ENCODE peak calls at places on chromosomes 16 and 17, in eight cellular contexts. E is sigmoid colon, W is upper lobe of right lung, S is upper lobe of left lung, I is fibroblast of lung, P is adrenal gland, D is pancreas, J is psoas muscle. H is an unnamed sample.
A peak's percentile ranks its signal among the peaks of the same experiment; 100 is the strongest.

GRCh38 chr17:42153919-42154491 is 784 bp downstream of the RAB5C start:
- DNase-seq in E (no peak), W (no peak), S (no peak), I (peak; percentile 43), P (peak; percentile 55), D (no peak), J (no peak), H (no peak)

GRCh38 chr16:86258713-86259112 is 251.6 kb upstream of the FOXF1 start:
- DNase-seq in E (no peak), W (no peak), S (no peak), I (peak; percentile 23), P (no peak), D (no peak), J (no peak), H (no peak)

GRCh38 chr16:22874394-22874793 is 60.4 kb downstream of the HS3ST2 start:
- DNase-seq in E (no peak), W (no peak), S (no peak), I (no peak), P (no peak), D (no peak), J (no peak), H (no peak)

GRCh38 chr17:63550816-63551639 is 751 bp downstream of the DCAF7 start:
- DNase-seq in E (no peak), W (peak; percentile 53), S (no peak), I (peak; percentile 58), P (peak; percentile 33), D (no peak), J (no peak), H (no peak)

GRCh38 chr16:275041-275621 is 613 bp downstream of the RGS11 start:
- DNase-seq in E (no peak), W (peak; percentile 63), S (no peak), I (no peak), P (no peak), D (no peak), J (no peak), H (no peak)

GRCh38 chr16:54076006-54076504 is 210.5 kb downstream of the IRX3 start:
- DNase-seq in E (no peak), W (no peak), S (no peak), I (no peak), P (no peak), D (no peak), J (no peak), H (no peak)

GRCh38 chr17:77274137-77274829 is 133.5 kb downstream of the SEC14L1 start:
- DNase-seq in E (no peak), W (no peak), S (no peak), I (no peak), P (no peak), D (no peak), J (peak; percentile 16), H (no peak)

GRCh38 chr17:62670202-62670821 is 42.8 kb downstream of the MRC2 start:
- DNase-seq in E (peak; percentile 58), W (no peak), S (no peak), I (no peak), P (no peak), D (no peak), J (peak; percentile 33), H (no peak)

GRCh38 chr17:72342582-72343527 is 222.0 kb downstream of the SOX9 start:
- DNase-seq in E (no peak), W (peak; percentile 73), S (peak; percentile 49), I (peak; percentile 88), P (no peak), D (no peak), J (peak; percentile 80), H (no peak)

GRCh38 chr16:83579027-83579426 is 228.8 kb upstream of the HSBP1 start:
- DNase-seq in E (no peak), W (no peak), S (no peak), I (no peak), P (no peak), D (no peak), J (no peak), H (no peak)

GRCh38 chr17:77332981-77333685 is 192.4 kb downstream of the SEC14L1 start:
- DNase-seq in E (peak; percentile 35), W (peak; percentile 16), S (peak; percentile 20), I (peak; percentile 95), P (no peak), D (no peak), J (no peak), H (no peak)

GRCh38 chr17:64315032-64315490 is 52.0 kb upstream of the TEX2 start:
- DNase-seq in E (peak; percentile 95), W (peak; percentile 89), S (peak; percentile 89), I (no peak), P (peak; percentile 72), D (peak; percentile 59), J (peak; percentile 95), H (no peak)

GRCh38 chr17:41416478-41416877 is 7.9 kb downstream of the KRT37 start:
- DNase-seq in E (no peak), W (no peak), S (no peak), I (no peak), P (no peak), D (no peak), J (no peak), H (no peak)

GRCh38 chr16:35449663-35450062 is 1990.3 kb downstream of the TP53TG3F start:
- DNase-seq in E (no peak), W (no peak), S (no peak), I (no peak), P (no peak), D (no peak), J (no peak), H (no peak)

GRCh38 chr16:35452471-35452870 is 1993.1 kb downstream of the TP53TG3F start:
- DNase-seq in E (no peak), W (no peak), S (no peak), I (no peak), P (no peak), D (no peak), J (no peak), H (no peak)

GRCh38 chr16:35447010-35447558 is 1987.7 kb downstream of the TP53TG3F start:
- DNase-seq in E (no peak), W (no peak), S (no peak), I (no peak), P (no peak), D (no peak), J (no peak), H (no peak)

DNA sequence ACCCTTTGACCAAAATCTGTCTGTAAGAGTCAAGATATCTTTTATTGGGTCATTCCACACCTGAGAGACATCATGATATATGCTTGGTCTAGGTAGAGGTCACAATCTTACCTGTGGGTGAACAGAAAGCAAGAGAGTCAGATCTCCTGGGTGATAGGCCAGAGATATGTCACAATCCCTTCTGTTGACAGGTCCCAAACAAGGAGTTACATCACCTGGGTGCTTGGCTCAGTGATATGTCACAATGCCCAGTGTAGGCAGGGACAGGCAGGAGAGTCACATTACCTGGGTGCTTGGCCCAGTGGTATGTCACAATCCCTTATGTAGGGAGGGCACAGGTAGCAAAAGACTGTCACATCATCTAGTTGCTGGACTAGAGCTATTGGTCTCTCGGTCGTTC is 1991.2 kb downstream of the TP53TG3F start:
- DNase-seq in E (no peak), W (no peak), S (no peak), I (no peak), P (no peak), D (no peak), J (no peak), H (no peak)
- H3K9me3 ChIP-seq in E (peaks cover 2% of the 10 kb centered on the region), W (peaks cover 20% of the 10 kb centered on the region), S (peaks cover 13% of the 10 kb centered on the region), I (peaks cover 3% of the 10 kb centered on the region), P (no peaks in the 10 kb centered on the region), D (no peaks in the 10 kb centered on the region), J (peaks cover 24% of the 10 kb centered on the region), H (no peaks in the 10 kb centered on the region)

DNA sequence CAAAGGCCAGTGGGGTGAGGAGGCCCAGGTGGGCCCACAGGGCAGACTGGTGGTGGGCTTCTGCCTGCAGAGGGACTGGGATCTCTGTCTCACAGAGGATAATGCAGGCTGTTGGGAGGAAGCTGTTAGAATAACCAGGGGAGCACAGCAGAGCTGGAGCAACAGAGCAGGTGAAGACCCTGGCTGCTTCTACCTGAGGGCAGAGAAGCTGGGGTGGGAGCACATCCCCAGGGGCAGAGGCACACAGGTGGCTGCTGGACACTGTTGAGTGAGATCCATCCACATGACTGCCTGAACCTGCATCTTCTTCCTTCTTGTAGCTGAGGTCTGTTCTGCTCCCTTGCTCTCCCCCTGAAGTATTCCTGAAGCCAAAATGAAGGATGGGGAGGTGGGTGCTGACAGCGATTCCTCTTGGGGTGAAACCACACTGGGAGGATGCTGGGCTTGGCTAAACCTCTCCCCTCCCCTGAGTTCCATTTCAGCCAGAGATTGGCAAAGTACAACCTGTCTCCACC is 1725.0 kb downstream of the TP53TG3F start:
- DNase-seq in E (no peak), W (no peak), S (no peak), I (no peak), P (no peak), D (no peak), J (no peak), H (no peak)
- H3K9me3 ChIP-seq in E (no peaks in the 10 kb centered on the region), W (no peaks in the 10 kb centered on the region), S (no peaks in the 10 kb centered on the region), I (no peaks in the 10 kb centered on the region), P (no peaks in the 10 kb centered on the region), D (no peaks in the 10 kb centered on the region), J (no peaks in the 10 kb centered on the region), H (no peaks in the 10 kb centered on the region)

GRCh38 chr16:31767267-31767666 is 106.3 kb upstream of the ZNF267 start:
- DNase-seq in E (no peak), W (no peak), S (no peak), I (no peak), P (no peak), D (no peak), J (no peak), H (no peak)

GRCh38 chr16:31764103-31764502 is 109.5 kb upstream of the ZNF267 start:
- DNase-seq in E (no peak), W (no peak), S (no peak), I (no peak), P (no peak), D (no peak), J (no peak), H (no peak)
- H3K9me3 ChIP-seq in E (peaks cover 75% of the 10 kb centered on the region), W (peaks cover 85% of the 10 kb centered on the region), S (peaks cover 82% of the 10 kb centered on the region), I (no peaks in the 10 kb centered on the region), P (peaks cover 4% of the 10 kb centered on the region), D (no peaks in the 10 kb centered on the region), J (peaks cover 81% of the 10 kb centered on the region), H (peaks cover 31% of the 10 kb centered on the region)

DNA sequence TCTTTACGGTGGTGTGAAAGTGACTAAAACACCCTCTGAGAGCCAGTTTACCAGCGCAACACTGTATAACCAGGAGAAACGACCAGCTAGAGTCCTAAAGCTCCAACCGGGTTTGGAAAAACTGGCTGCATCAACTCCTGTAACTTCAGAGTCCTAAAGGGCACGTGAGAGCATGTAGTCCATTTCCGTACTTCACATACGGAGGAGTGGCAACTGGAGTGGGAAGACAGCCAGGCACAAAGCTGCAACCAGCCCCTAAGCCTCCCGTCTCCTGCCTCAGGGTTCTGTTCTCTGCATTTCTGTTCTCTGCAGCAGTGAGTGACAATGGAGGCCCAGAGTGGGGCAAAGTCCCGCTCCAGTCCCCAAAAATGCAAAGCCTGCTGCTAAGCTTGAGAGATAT is 19.2 kb downstream of the TEKT1 start:
- DNase-seq in E (no peak), W (no peak), S (no peak), I (no peak), P (no peak), D (no peak), J (no peak), H (no peak)
- H3K9me3 ChIP-seq in E (peaks cover 4% of the 10 kb centered on the region), W (no peaks in the 10 kb centered on the region), S (no peaks in the 10 kb centered on the region), I (no peaks in the 10 kb centered on the region), P (no peaks in the 10 kb centered on the region), D (no peaks in the 10 kb centered on the region), J (no peaks in the 10 kb centered on the region), H (no peaks in the 10 kb centered on the region)

DNA sequence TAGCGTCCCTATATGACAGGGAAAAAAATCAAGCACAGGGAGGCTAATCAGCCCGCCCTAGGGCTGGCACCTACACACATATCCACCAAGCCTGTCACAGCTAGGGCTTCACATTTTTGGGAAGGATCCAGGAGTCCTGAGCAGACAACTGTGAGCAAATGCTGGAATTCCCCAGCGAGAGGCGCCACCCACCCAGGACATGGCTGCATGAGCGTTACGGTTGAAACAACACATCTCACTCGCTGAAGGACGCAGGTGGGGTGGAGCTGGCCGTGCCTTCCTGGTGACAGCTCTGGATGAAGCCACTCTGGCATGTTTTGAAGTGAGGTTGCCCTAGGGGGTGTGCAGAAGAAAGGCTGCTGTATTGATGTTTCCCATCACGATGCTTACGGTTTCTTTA is 315.1 kb upstream of the EEF2KMT start:
- DNase-seq in E (no peak), W (no peak), S (no peak), I (peak; percentile 3), P (no peak), D (no peak), J (no peak), H (no peak)
- H3K9me3 ChIP-seq in E (no peaks in the 10 kb centered on the region), W (no peaks in the 10 kb centered on the region), S (no peaks in the 10 kb centered on the region), I (no peaks in the 10 kb centered on the region), P (no peaks in the 10 kb centered on the region), D (no peaks in the 10 kb centered on the region), J (no peaks in the 10 kb centered on the region), H (no peaks in the 10 kb centered on the region)

H was measured in T-helper 17 cell.